ENCODE peak calls at places on chromosomes 12 and 14, in ten cellular contexts. A is heart right ventricle, R is AG04450, E is fibroblast of the aortic adventitia, O is HAP-1, W is choroid plexus epithelial cell, B is SK-N-SH, P is astrocyte, S is suprapubic skin, I is body of pancreas. K is an unnamed sample.

GRCh38 chr14:69288001-69288771 is 28.2 kb downstream of the GALNT16 start:
- DNase-seq in S (peak), O (no peak), E (peak), P (peak), R (peak), W (peak), B (peak), I (peak), A (no peak), K (peak)

GRCh38 chr14:102594514-102595175 is 2.2 kb downstream of the RCOR1 start:
- DNase-seq in P (peak), E (peak), A (peak), B (peak), I (peak), R (no peak), W (peak), S (no peak), O (peak), K (no peak)

GRCh38 chr14:58243790-58244555 is 670 bp upstream of the PSMA3 start:
- DNase-seq in A (no peak), B (no peak), I (no peak), W (peak), S (no peak), R (no peak), O (peak), P (peak), E (no peak), K (no peak)

GRCh38 chr12:111444706-111445310 is 39.1 kb downstream of the SH2B3 start:
- DNase-seq in P (no peak), E (peak), O (no peak), R (no peak), I (peak), W (peak), B (no peak), A (peak), S (peak), K (no peak)

GRCh38 chr12:112977641-112978040 is 678 bp upstream of the OAS2 start:
- DNase-seq in E (no peak), S (no peak), P (no peak), I (no peak), A (no peak), R (no peak), W (no peak), B (no peak), O (no peak), K (no peak)

GRCh38 chr12:1220127-1221092 is 229.4 kb downstream of the ERC1 start:
- DNase-seq in E (peak), I (peak), B (no peak), S (no peak), A (peak), O (no peak), P (no peak), W (no peak), R (no peak), K (no peak)

GRCh38 chr12:13102481-13103195 is 829 bp downstream of the GSG1 start:
- DNase-seq in E (peak), S (no peak), R (no peak), I (no peak), W (peak), A (no peak), B (no peak), O (no peak), P (no peak), K (peak)

GRCh38 chr12:31641509-31642090 is 17.9 kb upstream of the ETFBKMT start:
- DNase-seq in I (no peak), S (no peak), P (no peak), E (no peak), R (no peak), O (no peak), A (no peak), B (no peak), W (no peak), K (no peak)

GRCh38 chr12:120199595-120200306 is 1.2 kb downstream of the RPLP0 start:
- DNase-seq in E (peak), W (peak), A (no peak), O (no peak), I (no peak), R (peak), B (no peak), P (peak), S (no peak), K (peak)

DNA sequence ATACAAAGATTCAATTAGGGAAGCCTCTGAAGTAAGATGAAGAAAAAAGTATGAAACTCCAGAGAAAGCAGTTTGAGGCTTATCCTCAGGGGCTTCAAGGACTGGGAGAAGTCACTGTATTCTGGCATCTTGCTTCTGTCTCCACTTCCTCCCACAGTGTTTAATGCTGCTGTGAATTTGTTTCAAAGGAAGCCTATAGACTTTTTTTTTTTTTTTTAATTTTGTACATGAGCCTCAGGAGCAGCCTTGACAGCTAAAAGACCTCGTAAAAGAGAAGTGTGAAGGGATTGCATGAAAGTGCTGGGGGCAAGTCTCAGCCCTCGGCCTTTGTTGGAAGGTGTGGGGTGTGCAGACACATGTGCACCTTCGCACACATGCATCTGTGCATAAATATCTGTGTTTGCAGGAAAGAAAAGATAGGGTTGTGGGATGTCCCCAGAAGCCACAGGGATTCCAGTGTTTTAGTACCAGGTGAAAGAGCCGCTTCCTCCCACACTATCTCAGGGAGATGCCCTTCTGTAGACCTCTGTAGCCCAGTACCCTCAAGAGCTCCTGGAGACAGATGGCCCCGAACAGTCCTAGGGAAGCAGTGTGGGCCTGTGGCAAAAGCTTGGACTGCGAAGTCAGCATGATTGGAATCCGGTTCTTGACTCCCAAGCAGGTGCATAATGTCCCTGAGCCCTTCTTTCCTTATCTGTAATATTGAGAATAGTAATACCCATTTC is 193.5 kb upstream of the BCL2L14 start:
- DNase-seq in R (no peak), B (no peak), S (no peak), P (no peak), O (no peak), W (no peak), A (no peak), E (no peak), I (no peak), K (no peak)
- H3K4me3 ChIP-seq in R (no peak), B (no peak), S (no peak), P (no peak), O (no peak), W (no peak), A (no peak), E (no peak), I (no peak), K (no peak)

DNA sequence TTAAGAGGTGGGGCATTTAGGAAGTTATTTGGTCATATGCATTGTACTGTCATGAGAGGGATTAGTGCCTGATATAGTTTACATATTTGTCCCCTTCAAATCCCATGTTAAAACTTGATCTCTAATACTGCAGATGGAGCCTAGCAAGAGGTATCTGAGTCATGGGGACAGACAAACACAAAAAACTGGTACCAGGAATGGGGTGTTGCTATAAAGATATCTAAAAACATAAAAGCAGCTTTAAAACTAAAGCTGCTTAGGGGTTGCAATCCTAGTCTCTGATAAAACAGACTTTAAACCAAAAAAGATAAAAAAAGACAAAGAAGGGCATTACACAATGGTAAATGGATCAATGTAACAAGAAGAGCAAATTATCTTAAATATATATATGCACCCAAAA is 11.6 kb downstream of the CRY1 start:
- DNase-seq in S (no peak), O (no peak), P (no peak), R (no peak), B (no peak), W (no peak), A (no peak), E (no peak), I (no peak), K (no peak)
- H3K4me3 ChIP-seq in S (no peak), O (no peak), P (no peak), R (no peak), B (no peak), W (no peak), A (no peak), E (no peak), I (no peak), K (no peak)

GRCh38 chr14:100146548-100147091 is 12.8 kb downstream of the DEGS2 start:
- DNase-seq in R (no peak), B (no peak), S (no peak), W (no peak), O (no peak), I (no peak), P (no peak), A (no peak), E (no peak), K (no peak)
- H3K4me3 ChIP-seq in R (no peak), B (no peak), S (no peak), W (no peak), O (no peak), I (no peak), P (no peak), A (no peak), E (no peak), K (no peak)

GRCh38 chr14:92539875-92540274 is 26.3 kb downstream of the RIN3 start:
- DNase-seq in P (no peak), R (no peak), A (peak), O (no peak), E (no peak), S (no peak), B (no peak), W (peak), I (no peak), K (no peak)
- H3K4me3 ChIP-seq in P (no peak), R (no peak), A (peak), O (no peak), E (no peak), S (no peak), B (peak), W (no peak), I (no peak), K (no peak)